ENCODE peak calls at places on chromosomes 7 and 10, in nine cellular contexts. H is ELR, V is B cell, U is T follicular helper cell, K is tibial artery, R is HEK293T, Q is mesendoderm, C is occipital lobe, N is dorsolateral prefrontal cortex. D is an unnamed sample.

GRCh38 chr7:115300228-115300870 is 378.5 kb downstream of the MDFIC start:
- DNase-seq in V (no peak), U (no peak), Q (no peak), H (peak), R (no peak), C (no peak), N (no peak), K (no peak), D (no peak)

GRCh38 chr10:93402192-93402591 is 79.9 kb downstream of the MYOF start:
- DNase-seq in N (no peak), R (no peak), Q (no peak), C (no peak), V (no peak), K (no peak), U (no peak), H (no peak), D (no peak)

GRCh38 chr7:106346678-106347217 is 62.0 kb upstream of the NAMPT start:
- DNase-seq in N (no peak), Q (no peak), C (no peak), R (no peak), K (no peak), U (peak), H (peak), V (no peak), D (peak)

GRCh38 chr7:36637417-36637816 is 86.9 kb downstream of the AOAH start:
- DNase-seq in U (no peak), Q (no peak), C (no peak), V (no peak), R (no peak), N (no peak), H (no peak), K (no peak), D (no peak)

GRCh38 chr7:135620980-135621850 is 41.1 kb upstream of the STMP1 start:
- DNase-seq in Q (peak), K (peak), U (no peak), N (no peak), C (no peak), H (peak), R (peak), V (peak), D (peak)

GRCh38 chr7:130047801-130048200 is 3.4 kb downstream of the ZC3HC1 start:
- DNase-seq in C (no peak), V (no peak), N (no peak), K (no peak), H (no peak), U (no peak), R (no peak), Q (no peak), D (no peak)

GRCh38 chr10:6033954-6034353 is 28.2 kb downstream of the IL2RA start:
- DNase-seq in Q (no peak), H (peak), N (no peak), U (no peak), V (no peak), K (no peak), R (no peak), C (no peak), D (no peak)

GRCh38 chr10:129647563-129647962 is 180.5 kb downstream of the MGMT start:
- DNase-seq in R (no peak), U (no peak), K (no peak), V (no peak), H (no peak), C (no peak), N (no peak), Q (no peak), D (no peak)

GRCh38 chr7:3482147-3482921 is 181.3 kb downstream of the SDK1 start:
- DNase-seq in R (peak), C (no peak), V (no peak), Q (peak), U (no peak), N (no peak), H (peak), K (no peak), D (peak)

GRCh38 chr10:26950934-26951333 is 90.2 kb upstream of the ABI1 start:
- DNase-seq in V (no peak), R (no peak), U (no peak), Q (no peak), H (no peak), C (no peak), K (no peak), N (no peak), D (no peak)

GRCh38 chr10:29804025-29804852 is 169.5 kb upstream of the SVIL start:
- DNase-seq in R (no peak), U (no peak), C (peak), H (peak), V (no peak), N (no peak), K (peak), Q (no peak), D (peak)

GRCh38 chr7:90879924-90880323 is 283.8 kb downstream of the CDK14 start:
- DNase-seq in K (no peak), H (no peak), R (no peak), V (no peak), Q (peak), N (no peak), C (no peak), U (no peak), D (no peak)

GRCh38 chr10:74871595-74872382 is 45.4 kb downstream of the KAT6B start:
- DNase-seq in K (no peak), U (no peak), V (no peak), H (no peak), C (no peak), N (no peak), R (no peak), Q (no peak), D (no peak)

GRCh38 chr7:69228212-69228811 is 370.0 kb upstream of the AUTS2 start:
- DNase-seq in H (no peak), N (no peak), V (no peak), K (no peak), Q (no peak), U (no peak), C (no peak), R (no peak), D (peak)

GRCh38 chr10:3886666-3887251 is 101.8 kb upstream of the KLF6 start:
- DNase-seq in N (no peak), C (no peak), R (no peak), U (no peak), V (no peak), H (peak), Q (peak), K (peak), D (no peak)

GRCh38 chr10:110311357-110311949 is 6.7 kb upstream of the SMNDC1 start:
- DNase-seq in N (no peak), V (peak), Q (peak), C (no peak), H (peak), R (peak), U (peak), K (no peak), D (peak)

GRCh38 chr10:28991326-28991725 is 297.5 kb upstream of the LYZL1 start:
- DNase-seq in C (no peak), V (no peak), H (peak), Q (peak), N (no peak), U (no peak), K (no peak), R (no peak), D (peak)

GRCh38 chr7:29920491-29920890 is 69.1 kb downstream of the SCRN1 start:
- DNase-seq in N (no peak), R (no peak), V (no peak), C (no peak), U (no peak), H (no peak), Q (no peak), K (no peak), D (peak)